ENCODE peak calls at places on chromosomes 16 and 17, in ten cellular contexts. Z is natural killer cell; A is mucosa of descending colon; X is IMR-90; W is left ventricle myocardium inferior; N is type B pancreatic cell; B is osteoblast; Q is lower lobe of right lung; E is AG10803; Y is activated CD8-positive, alpha-beta T cell treated with anti-CD3 and anti-CD28 coated beads for 36 hours. J is an unnamed sample.

GRCh38 chr16:67447508-67448076 is 16.7 kb downstream of the HSD11B2 start:
- DNase-seq in Y (peak), X (peak), N (no peak), Z (no peak), A (peak), Q (no peak), W (peak), E (peak), B (peak), J (no peak)

GRCh38 chr17:3885970-3886369 is 6.9 kb downstream of the CAMKK1 start:
- DNase-seq in A (no peak), Z (no peak), B (peak), Q (no peak), E (peak), X (peak), W (no peak), N (no peak), Y (no peak), J (no peak)

GRCh38 chr17:78879679-78880186 is 23.3 kb downstream of the CEP295NL start:
- DNase-seq in E (peak), Y (peak), X (peak), Z (no peak), B (peak), A (peak), Q (no peak), N (no peak), W (peak), J (no peak)

GRCh38 chr17:16013943-16014407 is 14.4 kb downstream of the TTC19 start:
- DNase-seq in X (peak), E (peak), Y (no peak), W (no peak), Q (no peak), Z (no peak), A (no peak), B (no peak), N (no peak), J (no peak)

GRCh38 chr17:61259360-61259759 is 140.3 kb upstream of the TBX2 start:
- DNase-seq in Q (no peak), Z (no peak), B (no peak), Y (no peak), E (no peak), W (no peak), X (no peak), N (no peak), A (no peak), J (no peak)

GRCh38 chr16:24382929-24383328 is 126.8 kb downstream of the CACNG3 start:
- DNase-seq in E (no peak), Q (no peak), N (no peak), W (no peak), B (no peak), Y (no peak), Z (no peak), X (no peak), A (no peak), J (no peak)

GRCh38 chr16:12609937-12610699 is 193.6 kb downstream of the CPPED1 start:
- DNase-seq in W (no peak), B (no peak), Y (no peak), Q (no peak), N (no peak), A (no peak), X (no peak), Z (no peak), E (no peak), J (no peak)

GRCh38 chr16:88656291-88656980 is 5.6 kb upstream of the CYBA start:
- DNase-seq in W (no peak), B (peak), A (no peak), Q (no peak), N (no peak), Y (no peak), E (no peak), Z (no peak), X (no peak), J (no peak)

GRCh38 chr16:88705076-88705684 is 1.0 kb downstream of the RNF166 start:
- DNase-seq in N (no peak), Y (peak), B (peak), E (peak), W (no peak), Q (peak), X (peak), Z (no peak), A (no peak), J (no peak)

GRCh38 chr17:28925912-28926365 is 23.1 kb upstream of the DHRS13 start:
- DNase-seq in E (peak), X (peak), A (no peak), Y (peak), B (peak), Q (no peak), W (no peak), Z (peak), N (no peak), J (no peak)

GRCh38 chr17:61402978-61403845 is 3.6 kb downstream of the TBX2 start:
- DNase-seq in Z (no peak), N (no peak), X (peak), W (no peak), B (peak), A (no peak), Y (no peak), E (no peak), Q (peak), J (no peak)

GRCh38 chr16:19717319-19717718 is 708 bp downstream of the KNOP1 start:
- DNase-seq in X (peak), B (peak), Z (no peak), A (no peak), Q (no peak), E (peak), W (no peak), Y (no peak), N (no peak), J (no peak)

GRCh38 chr17:22266231-22266630 is 573.9 kb downstream of the KCNJ18 start:
- DNase-seq in Q (no peak), Y (no peak), A (no peak), B (no peak), N (no peak), Z (no peak), W (no peak), E (no peak), X (no peak), J (no peak)

DNA sequence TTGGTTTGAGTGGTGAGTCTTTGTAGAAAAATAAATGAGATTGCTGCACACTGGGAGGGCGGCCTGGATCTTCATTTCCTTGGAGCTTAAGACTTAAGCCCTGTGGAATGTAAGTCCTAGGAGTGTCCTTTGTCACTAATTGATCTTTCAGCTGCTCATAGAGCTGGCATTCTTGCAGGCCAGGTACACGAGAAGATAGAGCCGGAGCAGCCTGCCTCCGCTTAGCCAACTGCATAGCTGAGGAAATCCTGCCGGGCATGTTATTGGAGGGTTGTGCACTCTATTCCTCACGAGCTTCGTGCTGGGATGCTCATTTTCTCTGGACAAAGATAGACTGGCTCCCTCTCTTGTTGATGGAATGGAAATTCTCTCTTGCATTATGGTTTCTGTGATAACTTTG is 76.8 kb downstream of the RPA1 start:
- DNase-seq in N (no peak), W (no peak), X (no peak), Y (no peak), Z (no peak), Q (no peak), A (no peak), B (peak), E (no peak), J (no peak)
- TF ChIP-seq CTCF in N (no peak), W (no peak), X (no peak), Y (no peak), Z (no peak), Q (no peak), A (no peak), B (no peak), E (no peak), J (no peak)

GRCh38 chr17:64180089-64180488 is 50.1 kb upstream of the ERN1 start:
- DNase-seq in A (no peak), N (no peak), W (no peak), B (peak), Z (no peak), Y (no peak), E (peak), X (peak), Q (no peak), J (no peak)
- TF ChIP-seq CTCF in A (no peak), N (no peak), W (no peak), B (no peak), Z (no peak), Y (no peak), E (peak), X (peak), Q (no peak), J (no peak)

GRCh38 chr16:57535680-57536305 is 578 bp downstream of the CCDC102A start:
- DNase-seq in B (peak), X (peak), Z (peak), E (peak), W (peak), N (peak), Q (peak), A (peak), Y (peak), J (peak)
- TF ChIP-seq CTCF in B (no peak), X (peak), Z (no peak), E (peak), W (peak), N (peak), Q (peak), A (no peak), Y (no peak), J (no peak)

DNA sequence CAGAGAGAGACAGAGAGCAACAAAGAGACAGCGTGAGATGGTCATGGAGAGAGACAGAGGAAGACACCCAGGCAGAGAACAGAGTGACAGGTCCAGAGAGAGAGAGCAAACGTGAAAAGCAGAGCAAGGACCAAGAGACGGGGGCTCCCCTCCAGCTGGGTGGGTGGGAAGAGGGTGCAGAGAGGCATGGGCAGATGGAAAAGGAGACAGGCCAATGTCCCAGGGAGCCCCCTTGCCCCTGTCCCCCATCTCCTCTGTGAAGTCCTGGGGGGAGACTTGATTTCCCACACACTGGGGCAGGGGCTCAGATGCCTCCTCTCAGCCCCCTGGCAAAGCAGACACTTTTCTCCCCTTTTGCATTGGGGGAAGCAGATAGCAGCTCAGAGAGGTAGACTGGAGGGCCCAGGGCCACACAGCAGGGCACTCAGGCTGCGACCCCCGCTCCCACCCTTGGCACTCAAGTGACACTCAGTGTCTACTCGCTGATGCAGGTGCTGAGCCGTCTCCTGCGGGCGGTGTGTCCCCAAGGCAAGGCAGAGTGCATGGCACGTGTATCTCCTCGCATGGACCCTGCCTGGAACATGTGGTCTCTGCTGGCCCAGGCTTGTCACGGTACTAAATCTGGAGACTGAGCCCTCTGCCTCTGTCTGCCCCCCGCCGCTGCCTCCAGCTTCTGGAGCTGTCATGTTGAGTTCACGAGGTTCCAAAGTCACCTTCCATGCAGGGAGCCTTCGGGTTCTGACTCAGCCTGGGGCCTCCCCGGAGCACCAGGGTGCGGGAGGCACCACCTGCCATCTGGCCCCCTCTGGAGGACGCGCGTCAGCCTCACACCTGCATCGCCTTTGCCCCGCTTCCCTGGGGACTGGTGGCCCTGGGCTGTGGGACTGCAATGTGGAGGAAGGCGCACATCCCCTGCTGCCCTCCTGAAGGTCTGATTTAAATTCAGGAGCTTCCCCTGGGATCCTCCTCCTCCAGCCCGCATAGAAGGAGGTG is 215.9 kb upstream of the GSE1 start:
- DNase-seq in Q (peak), B (peak), Y (peak), A (peak), W (peak), E (no peak), X (no peak), N (no peak), Z (peak), J (peak)
- TF ChIP-seq CTCF in Q (no peak), B (no peak), Y (no peak), A (no peak), W (no peak), E (no peak), X (no peak), N (no peak), Z (no peak), J (no peak)

GRCh38 chr16:30534368-30535105 is at the start of gene ZNF747:
- DNase-seq in W (peak), Z (peak), E (peak), B (peak), X (peak), Y (peak), A (peak), N (peak), Q (peak), J (peak)
- TF ChIP-seq CTCF in W (peak), Z (no peak), E (no peak), B (no peak), X (no peak), Y (no peak), A (no peak), N (no peak), Q (no peak), J (no peak)

GRCh38 chr17:58517928-58518609 is 3.6 kb upstream of the MTMR4 start:
- DNase-seq in W (peak), Y (peak), Z (peak), A (peak), B (peak), E (peak), Q (peak), N (peak), X (peak), J (peak)

GRCh38 chr17:58521680-58522079 is 7.2 kb upstream of the MTMR4 start:
- DNase-seq in Z (no peak), Q (no peak), B (no peak), E (no peak), X (no peak), N (no peak), A (no peak), Y (no peak), W (no peak), J (no peak)

GRCh38 chr17:58517378-58517927 is 3.0 kb upstream of the MTMR4 start:
- DNase-seq in B (peak), Q (no peak), W (no peak), Z (no peak), E (no peak), A (peak), X (no peak), Y (no peak), N (no peak), J (no peak)

GRCh38 chr17:58516644-58517377 is 2.4 kb upstream of the MTMR4 start:
- DNase-seq in N (no peak), A (peak), B (no peak), Y (no peak), Z (no peak), Q (no peak), W (no peak), X (no peak), E (no peak), J (no peak)

GRCh38 chr17:58520843-58521430 is 6.5 kb upstream of the MTMR4 start:
- DNase-seq in Y (peak), E (peak), N (no peak), X (peak), Q (no peak), W (no peak), Z (no peak), B (peak), A (no peak), J (no peak)
- TF ChIP-seq CTCF in Y (peak), E (peak), N (peak), X (peak), Q (peak), W (peak), Z (no peak), B (peak), A (no peak), J (peak)

GRCh38 chr17:74454197-74455024 is 12.0 kb upstream of the CD300A start:
- DNase-seq in A (peak), W (peak), Y (peak), Q (peak), B (peak), Z (peak), X (peak), N (peak), E (peak), J (peak)
- TF ChIP-seq CTCF in A (no peak), W (peak), Y (no peak), Q (peak), B (no peak), Z (no peak), X (no peak), N (peak), E (no peak), J (peak)

GRCh38 chr16:48334325-48334724 is 50.9 kb downstream of the SIAH1 start:
- DNase-seq in E (no peak), W (no peak), A (no peak), B (no peak), Q (no peak), Y (no peak), N (no peak), X (no peak), Z (no peak), J (no peak)
- TF ChIP-seq CTCF in E (no peak), W (no peak), A (no peak), B (no peak), Q (no peak), Y (no peak), N (no peak), X (no peak), Z (no peak), J (no peak)

GRCh38 chr16:6249863-6250262 is 1082.8 kb upstream of the RBFOX1 start:
- DNase-seq in B (no peak), N (no peak), X (no peak), E (no peak), Z (no peak), Y (no peak), A (no peak), Q (no peak), W (no peak), J (no peak)
- TF ChIP-seq CTCF in B (no peak), N (no peak), X (no peak), E (no peak), Z (no peak), Y (no peak), A (no peak), Q (no peak), W (no peak), J (no peak)

J was measured in mesothelial cell of epicardium.